ENCODE peak calls at places on chromosomes 3 and 15, in eight cellular contexts. S, A, X, Z, C, R, P and O are unnamed samples.

GRCh38 chr3:32837366-32837765 is 19.6 kb downstream of the TRIM71 start:
- DNase-seq in S (no peak), A (no peak), X (no peak), Z (no peak), C (no peak), R (no peak), P (no peak), O (no peak)

GRCh38 chr3:2250783-2251182 is 152.1 kb downstream of the CNTN4 start:
- DNase-seq in S (no peak), A (no peak), X (no peak), Z (no peak), C (no peak), R (no peak), P (no peak), O (no peak)

GRCh38 chr3:111324645-111325044 is 217.4 kb upstream of the CD96 start:
- DNase-seq in S (no peak), A (no peak), X (no peak), Z (no peak), C (no peak), R (no peak), P (no peak), O (no peak)

GRCh38 chr3:175818811-175819464 is 959.8 kb downstream of the NAALADL2 start:
- DNase-seq in S (no peak), A (no peak), X (no peak), Z (no peak), C (no peak), R (no peak), P (no peak), O (no peak)

GRCh38 chr3:38138347-38139190 is at the start of gene MYD88:
- DNase-seq in S (peak), A (peak), X (peak), Z (peak), C (peak), R (no peak), P (peak), O (peak)

GRCh38 chr3:11903447-11903846 is 56.8 kb upstream of the TAMM41 start:
- DNase-seq in S (no peak), A (no peak), X (no peak), Z (no peak), C (no peak), R (no peak), P (no peak), O (no peak)

GRCh38 chr3:48929358-48930035 is 10.9 kb downstream of the ARIH2 start:
- DNase-seq in S (no peak), A (no peak), X (no peak), Z (no peak), C (no peak), R (no peak), P (no peak), O (no peak)

GRCh38 chr3:72746412-72747411 is 101.5 kb downstream of the SHQ1 start:
- DNase-seq in S (no peak), A (no peak), X (no peak), Z (no peak), C (no peak), R (no peak), P (no peak), O (no peak)

GRCh38 chr3:78737988-78738387 is 1029.8 kb downstream of the ROBO1 start:
- DNase-seq in S (no peak), A (no peak), X (no peak), Z (no peak), C (no peak), R (no peak), P (no peak), O (no peak)

GRCh38 chr3:36650271-36650671 is 114.1 kb downstream of the DCLK3 start:
- DNase-seq in S (no peak), A (no peak), X (no peak), Z (no peak), C (no peak), R (no peak), P (no peak), O (no peak)

GRCh38 chr3:151538706-151539403 is 78.0 kb upstream of the IGSF10 start:
- DNase-seq in S (peak), A (peak), X (no peak), Z (no peak), C (no peak), R (no peak), P (peak), O (no peak)

GRCh38 chr15:39579487-39580116 is 1.3 kb upstream of the THBS1 start:
- DNase-seq in S (peak), A (peak), X (peak), Z (no peak), C (peak), R (peak), P (peak), O (peak)

GRCh38 chr3:171431550-171431949 is 28.7 kb downstream of the TNIK start:
- DNase-seq in S (no peak), A (no peak), X (no peak), Z (no peak), C (no peak), R (no peak), P (no peak), O (no peak)

GRCh38 chr3:30475038-30475808 is 131.2 kb upstream of the TGFBR2 start:
- DNase-seq in S (no peak), A (no peak), X (no peak), Z (no peak), C (no peak), R (no peak), P (no peak), O (no peak)

GRCh38 chr15:63389902-63390301 is 8.3 kb upstream of the CA12 start:
- DNase-seq in S (no peak), A (peak), X (peak), Z (no peak), C (no peak), R (no peak), P (no peak), O (peak)

GRCh38 chr3:152688313-152688712 is 146.6 kb upstream of the P2RY1 start:
- DNase-seq in S (no peak), A (no peak), X (no peak), Z (no peak), C (peak), R (peak), P (no peak), O (no peak)

GRCh38 chr3:66271231-66271630 is 50.4 kb downstream of the SLC25A26 start:
- DNase-seq in S (no peak), A (no peak), X (no peak), Z (no peak), C (no peak), R (no peak), P (no peak), O (no peak)
- H3K27ac ChIP-seq in S (no peak), A (no peak), X (no peak), Z (no peak), C (no peak), R (no peak), P (no peak), O (no peak)

DNA sequence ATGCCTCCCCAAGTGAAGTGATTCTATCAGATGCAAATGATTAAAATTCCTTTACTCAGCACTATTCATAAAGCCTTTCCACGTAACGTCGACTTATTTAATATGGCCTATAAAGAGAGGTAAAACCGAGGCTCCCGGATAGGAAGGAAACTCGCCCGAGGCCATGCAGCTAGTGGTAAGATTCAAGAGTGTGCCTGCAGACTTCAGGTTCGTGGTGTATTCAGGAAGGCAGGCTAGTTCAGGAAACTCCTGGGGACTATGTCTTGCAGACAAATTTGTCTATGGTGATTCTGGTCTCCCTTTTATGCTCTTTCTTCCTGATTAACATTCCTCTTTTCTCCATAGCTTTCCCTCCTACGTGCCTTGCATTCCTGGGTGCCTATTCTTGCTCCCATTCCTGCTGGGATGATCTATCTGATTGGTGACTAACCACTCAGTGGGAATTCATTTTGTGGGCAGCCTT is 150.7 kb downstream of the SST start:
- DNase-seq in S (no peak), A (no peak), X (no peak), Z (no peak), C (no peak), R (peak), P (no peak), O (no peak)
- TF ChIP-seq EP300 in S (no peak), A (no peak), X (no peak), Z (no peak), C (no peak), R (no peak), P (no peak), O (no peak)

GRCh38 chr3:44198957-44199269 is 42.8 kb upstream of the TOPAZ1 start:
- DNase-seq in S (no peak), A (no peak), X (no peak), Z (no peak), C (no peak), R (no peak), P (no peak), O (no peak)
- TF ChIP-seq CTCF in S (no peak), A (no peak), X (no peak), Z (no peak), C (no peak), R (no peak), P (no peak), O (no peak)

GRCh38 chr3:134471521-134472193 is 14.1 kb downstream of the ANAPC13 start:
- DNase-seq in S (no peak), A (no peak), X (no peak), Z (no peak), C (peak), R (no peak), P (no peak), O (no peak)
- H3K27ac ChIP-seq in S (no peak), A (no peak), X (no peak), Z (peak), C (peak), R (no peak), P (no peak), O (no peak)